ENCODE peak calls at places on chromosomes 16 and 17, in nine cellular contexts. One of them, this sample, is unnamed.

GRCh38 chr16:4767872-4768548 is 1.0 kb upstream of the ZNF500 start:
- DNase-seq in mucosa of gallbladder: no peak
- DNase-seq in HL-60: no peak
- DNase-seq in dermis blood vessel endothelial cell: peak; percentile 30
- DNase-seq in cardiac muscle cell: peak; percentile 26
- DNase-seq in ACHN: no peak
- DNase-seq in SK-N-SH: no peak
- DNase-seq in H7: no peak
- DNase-seq in GM04503: peak; percentile 25
- DNase-seq in this sample: no peak

GRCh38 chr16:16127469-16128116 is 95.7 kb downstream of the ABCC6 start:
- DNase-seq in mucosa of gallbladder: peak; percentile 69
- DNase-seq in HL-60: peak; percentile 41
- DNase-seq in dermis blood vessel endothelial cell: peak; percentile 86
- DNase-seq in cardiac muscle cell: peak; percentile 83
- DNase-seq in ACHN: peak; percentile 81
- DNase-seq in SK-N-SH: peak; percentile 82
- DNase-seq in H7: peak; percentile 90
- DNase-seq in GM04503: no peak
- DNase-seq in this sample: peak; percentile 69

GRCh38 chr17:1312261-1312870 is 32.9 kb downstream of the TRARG1 start:
- DNase-seq in mucosa of gallbladder: no peak
- DNase-seq in HL-60: no peak
- DNase-seq in dermis blood vessel endothelial cell: no peak
- DNase-seq in cardiac muscle cell: peak; percentile 29
- DNase-seq in ACHN: no peak
- DNase-seq in SK-N-SH: peak; percentile 75
- DNase-seq in H7: peak; percentile 85
- DNase-seq in GM04503: no peak
- DNase-seq in this sample: no peak

GRCh38 chr16:11302977-11303376 is 21.8 kb upstream of the PRM1 start:
- DNase-seq in mucosa of gallbladder: no peak
- DNase-seq in HL-60: no peak
- DNase-seq in dermis blood vessel endothelial cell: no peak
- DNase-seq in cardiac muscle cell: no peak
- DNase-seq in ACHN: no peak
- DNase-seq in SK-N-SH: no peak
- DNase-seq in H7: no peak
- DNase-seq in GM04503: no peak
- DNase-seq in this sample: no peak

GRCh38 chr17:75785016-75785769 is 587 bp downstream of the UNK start:
- DNase-seq in mucosa of gallbladder: peak; percentile 93
- DNase-seq in HL-60: no peak
- DNase-seq in dermis blood vessel endothelial cell: peak; percentile 93
- DNase-seq in cardiac muscle cell: peak; percentile 97
- DNase-seq in ACHN: peak; percentile 76
- DNase-seq in SK-N-SH: peak; percentile 94
- DNase-seq in H7: peak; percentile 94
- DNase-seq in GM04503: peak; percentile 42
- DNase-seq in this sample: peak; percentile 93

GRCh38 chr17:33725675-33726271 is 432.7 kb upstream of the ASIC2 start:
- DNase-seq in mucosa of gallbladder: peak; percentile 20
- DNase-seq in HL-60: peak; percentile 5
- DNase-seq in dermis blood vessel endothelial cell: peak; percentile 66
- DNase-seq in cardiac muscle cell: peak; percentile 37
- DNase-seq in ACHN: peak; percentile 38
- DNase-seq in SK-N-SH: peak; percentile 70
- DNase-seq in H7: peak; percentile 77
- DNase-seq in GM04503: no peak
- DNase-seq in this sample: peak; percentile 45

GRCh38 chr17:39123627-39124026 is 27.8 kb downstream of the PLXDC1 start:
- DNase-seq in mucosa of gallbladder: no peak
- DNase-seq in HL-60: no peak
- DNase-seq in dermis blood vessel endothelial cell: no peak
- DNase-seq in cardiac muscle cell: no peak
- DNase-seq in ACHN: no peak
- DNase-seq in SK-N-SH: no peak
- DNase-seq in H7: no peak
- DNase-seq in GM04503: no peak
- DNase-seq in this sample: peak; percentile 42

GRCh38 chr17:79011451-79012147 is 2.0 kb upstream of the CANT1 start:
- DNase-seq in mucosa of gallbladder: no peak
- DNase-seq in HL-60: no peak
- DNase-seq in dermis blood vessel endothelial cell: peak; percentile 84
- DNase-seq in cardiac muscle cell: peak; percentile 75
- DNase-seq in ACHN: no peak
- DNase-seq in SK-N-SH: no peak
- DNase-seq in H7: no peak
- DNase-seq in GM04503: no peak
- DNase-seq in this sample: no peak

GRCh38 chr17:82458885-82459424 is 414 bp downstream of the NARF start:
- DNase-seq in mucosa of gallbladder: no peak
- DNase-seq in HL-60: no peak
- DNase-seq in dermis blood vessel endothelial cell: peak; percentile 83
- DNase-seq in cardiac muscle cell: peak; percentile 31
- DNase-seq in ACHN: peak; percentile 35
- DNase-seq in SK-N-SH: peak; percentile 76
- DNase-seq in H7: peak; percentile 77
- DNase-seq in GM04503: no peak
- DNase-seq in this sample: peak; percentile 57

GRCh38 chr17:69712801-69713311 is 298.4 kb downstream of the MAP2K6 start:
- DNase-seq in mucosa of gallbladder: no peak
- DNase-seq in HL-60: no peak
- DNase-seq in dermis blood vessel endothelial cell: no peak
- DNase-seq in cardiac muscle cell: no peak
- DNase-seq in ACHN: no peak
- DNase-seq in SK-N-SH: no peak
- DNase-seq in H7: no peak
- DNase-seq in GM04503: no peak
- DNase-seq in this sample: no peak

GRCh38 chr17:62974788-62975586 is 9.0 kb downstream of the TANC2 start:
- DNase-seq in mucosa of gallbladder: no peak
- DNase-seq in HL-60: no peak
- DNase-seq in dermis blood vessel endothelial cell: no peak
- DNase-seq in cardiac muscle cell: no peak
- DNase-seq in ACHN: no peak
- DNase-seq in SK-N-SH: no peak
- DNase-seq in H7: no peak
- DNase-seq in GM04503: no peak
- DNase-seq in this sample: no peak

GRCh38 chr17:76841776-76842405 is 26.3 kb upstream of the MGAT5B start:
- DNase-seq in mucosa of gallbladder: no peak
- DNase-seq in HL-60: no peak
- DNase-seq in dermis blood vessel endothelial cell: no peak
- DNase-seq in cardiac muscle cell: no peak
- DNase-seq in ACHN: no peak
- DNase-seq in SK-N-SH: peak; percentile 93
- DNase-seq in H7: peak; percentile 87
- DNase-seq in GM04503: no peak
- DNase-seq in this sample: no peak

GRCh38 chr16:24685539-24686432 is 43.7 kb upstream of the TNRC6A start:
- DNase-seq in mucosa of gallbladder: peak; percentile 68
- DNase-seq in HL-60: no peak
- DNase-seq in dermis blood vessel endothelial cell: peak; percentile 78
- DNase-seq in cardiac muscle cell: peak; percentile 93
- DNase-seq in ACHN: peak; percentile 39
- DNase-seq in SK-N-SH: peak; percentile 78
- DNase-seq in H7: peak; percentile 54
- DNase-seq in GM04503: peak; percentile 68
- DNase-seq in this sample: peak; percentile 56

GRCh38 chr16:88287219-88287618 is 95.5 kb upstream of the ZNF469 start:
- DNase-seq in mucosa of gallbladder: no peak
- DNase-seq in HL-60: no peak
- DNase-seq in dermis blood vessel endothelial cell: peak; percentile 41
- DNase-seq in cardiac muscle cell: no peak
- DNase-seq in ACHN: peak; percentile 72
- DNase-seq in SK-N-SH: peak; percentile 60
- DNase-seq in H7: peak; percentile 86
- DNase-seq in GM04503: no peak
- DNase-seq in this sample: no peak

GRCh38 chr17:80033840-80034239 is 1.8 kb downstream of the TBC1D16 start:
- DNase-seq in mucosa of gallbladder: no peak
- DNase-seq in HL-60: no peak
- DNase-seq in dermis blood vessel endothelial cell: no peak
- DNase-seq in cardiac muscle cell: no peak
- DNase-seq in ACHN: no peak
- DNase-seq in SK-N-SH: no peak
- DNase-seq in H7: no peak
- DNase-seq in GM04503: no peak
- DNase-seq in this sample: no peak

GRCh38 chr17:21275579-21276339 is 8.8 kb upstream of the MAP2K3 start:
- DNase-seq in mucosa of gallbladder: peak; percentile 95
- DNase-seq in HL-60: peak; percentile 79
- DNase-seq in dermis blood vessel endothelial cell: peak; percentile 82
- DNase-seq in cardiac muscle cell: peak; percentile 85
- DNase-seq in ACHN: peak; percentile 87
- DNase-seq in SK-N-SH: peak; percentile 97
- DNase-seq in H7: peak; percentile 99
- DNase-seq in GM04503: no peak
- DNase-seq in this sample: peak; percentile 97

GRCh38 chr16:89118361-89119061 is 24.9 kb downstream of the ACSF3 start:
- DNase-seq in mucosa of gallbladder: no peak
- DNase-seq in HL-60: no peak
- DNase-seq in dermis blood vessel endothelial cell: no peak
- DNase-seq in cardiac muscle cell: no peak
- DNase-seq in ACHN: no peak
- DNase-seq in SK-N-SH: no peak
- DNase-seq in H7: no peak
- DNase-seq in GM04503: no peak
- DNase-seq in this sample: peak; percentile 27

GRCh38 chr16:89573826-89574680 is 1.5 kb upstream of the CPNE7 start:
- DNase-seq in mucosa of gallbladder: no peak
- DNase-seq in HL-60: no peak
- DNase-seq in dermis blood vessel endothelial cell: no peak
- DNase-seq in cardiac muscle cell: no peak
- DNase-seq in ACHN: no peak
- DNase-seq in SK-N-SH: no peak
- DNase-seq in H7: no peak
- DNase-seq in GM04503: no peak
- DNase-seq in this sample: no peak

GRCh38 chr17:33192961-33193911 is 99.9 kb downstream of the ASIC2 start:
- DNase-seq in mucosa of gallbladder: no peak
- DNase-seq in HL-60: no peak
- DNase-seq in dermis blood vessel endothelial cell: no peak
- DNase-seq in cardiac muscle cell: no peak
- DNase-seq in ACHN: peak; percentile 93
- DNase-seq in SK-N-SH: no peak
- DNase-seq in H7: peak; percentile 15
- DNase-seq in GM04503: no peak
- DNase-seq in this sample: no peak

GRCh38 chr16:23129686-23130085 is 19.6 kb downstream of the USP31 start:
- DNase-seq in mucosa of gallbladder: no peak
- DNase-seq in HL-60: no peak
- DNase-seq in dermis blood vessel endothelial cell: no peak
- DNase-seq in cardiac muscle cell: no peak
- DNase-seq in ACHN: no peak
- DNase-seq in SK-N-SH: no peak
- DNase-seq in H7: no peak
- DNase-seq in GM04503: no peak
- DNase-seq in this sample: no peak

GRCh38 chr16:50763211-50763610 is 21.3 kb downstream of the CYLD start:
- DNase-seq in mucosa of gallbladder: no peak
- DNase-seq in HL-60: no peak
- DNase-seq in dermis blood vessel endothelial cell: no peak
- DNase-seq in cardiac muscle cell: peak; percentile 34
- DNase-seq in ACHN: no peak
- DNase-seq in SK-N-SH: no peak
- DNase-seq in H7: no peak
- DNase-seq in GM04503: no peak
- DNase-seq in this sample: no peak

GRCh38 chr16:79253100-79253631 is 347.4 kb downstream of the MAF start:
- DNase-seq in mucosa of gallbladder: no peak
- DNase-seq in HL-60: no peak
- DNase-seq in dermis blood vessel endothelial cell: no peak
- DNase-seq in cardiac muscle cell: no peak
- DNase-seq in ACHN: no peak
- DNase-seq in SK-N-SH: no peak
- DNase-seq in H7: no peak
- DNase-seq in GM04503: no peak
- DNase-seq in this sample: no peak